ENCODE peak calls at places on chromosomes 12 and 14, in four cellular contexts. I is upper lobe of right lung, H is transverse colon, C is HAP-1. L is an unnamed sample.

GRCh38 chr14:28576523-28576922 is 190.1 kb upstream of the FOXG1 start:
- DNase-seq in C (no peak), I (no peak), H (no peak), L (no peak)

GRCh38 chr14:42143114-42143513 is 536.4 kb downstream of the LRFN5 start:
- DNase-seq in C (no peak), H (no peak), I (no peak), L (no peak)

GRCh38 chr12:19222566-19222965 is 93.0 kb downstream of the PLEKHA5 start:
- DNase-seq in C (no peak), I (no peak), H (no peak), L (no peak)

GRCh38 chr14:104373855-104374717 is 205.5 kb upstream of the C14orf180 start:
- DNase-seq in I (no peak), C (no peak), H (no peak), L (no peak)

GRCh38 chr14:22845103-22845394 is 8.7 kb downstream of the MMP14 start:
- DNase-seq in H (no peak), C (no peak), I (no peak), L (no peak)

GRCh38 chr12:97276198-97276580 is 186.4 kb upstream of the RMST start:
- DNase-seq in I (no peak), H (no peak), C (no peak), L (no peak)

GRCh38 chr12:61916856-61917255 is 343.3 kb upstream of the USP15 start:
- DNase-seq in I (no peak), C (no peak), H (no peak), L (no peak)

GRCh38 chr12:107670999-107671643 is 14.5 kb upstream of the PWP1 start:
- DNase-seq in I (no peak), H (peak), C (peak), L (peak)

GRCh38 chr14:70920608-70921007 is 13.3 kb downstream of the PCNX1 start:
- DNase-seq in H (no peak), C (no peak), I (no peak), L (no peak)

GRCh38 chr14:63922696-63923421 is 70.1 kb downstream of the SYNE2 start:
- DNase-seq in H (peak), I (no peak), C (no peak), L (no peak)

GRCh38 chr12:41795066-41795465 is 349.6 kb downstream of the GXYLT1 start:
- DNase-seq in I (no peak), H (no peak), C (no peak), L (no peak)

GRCh38 chr12:79143803-79144202 is 279.2 kb downstream of the SYT1 start:
- DNase-seq in H (no peak), C (no peak), I (no peak), L (no peak)

GRCh38 chr14:68088463-68088862 is 268.9 kb downstream of the RAD51B start:
- DNase-seq in I (no peak), C (no peak), H (no peak), L (no peak)

GRCh38 chr12:1607940-1608782 is 13.8 kb upstream of the FBXL14 start:
- DNase-seq in H (no peak), C (no peak), I (no peak), L (no peak)

GRCh38 chr14:71452987-71453386 is 479.2 kb upstream of the RGS6 start:
- DNase-seq in C (no peak), I (no peak), H (no peak), L (no peak)

GRCh38 chr14:61812347-61813100 is 50.3 kb downstream of the SNAPC1 start:
- DNase-seq in H (no peak), I (no peak), C (peak), L (no peak)

GRCh38 chr12:66301944-66302826 is at the start of gene HELB:
- DNase-seq in C (peak), H (peak), I (peak), L (peak)

GRCh38 chr14:29085546-29085945 is 319.0 kb downstream of the FOXG1 start:
- DNase-seq in I (no peak), C (peak), H (no peak), L (peak)

GRCh38 chr12:108611884-108612415 is 14.1 kb upstream of the TMEM119 start:
- DNase-seq in I (no peak), C (peak), H (no peak), L (peak)

GRCh38 chr14:92005019-92005418 is 34.8 kb downstream of the TRIP11 start:
- DNase-seq in C (no peak), I (no peak), H (no peak), L (no peak)

GRCh38 chr12:117587646-117588287 is 226.3 kb upstream of the NOS1 start:
- DNase-seq in I (peak), C (peak), H (peak), L (peak)

GRCh38 chr12:7015555-7016370 is 2.5 kb downstream of the LPCAT3 start:
- DNase-seq in C (no peak), I (no peak), H (no peak), L (no peak)

GRCh38 chr12:1013618-1014489 is 22.8 kb downstream of the ERC1 start:
- DNase-seq in C (no peak), H (no peak), I (no peak), L (no peak)

GRCh38 chr14:44361083-44361482 is 146.0 kb downstream of the FSCB start:
- DNase-seq in C (no peak), H (no peak), I (no peak), L (no peak)

GRCh38 chr14:89399594-89400068 is 17.4 kb downstream of the FOXN3 start:
- DNase-seq in H (no peak), C (peak), I (no peak), L (no peak)

GRCh38 chr14:100734031-100734990 is 7.6 kb downstream of the DLK1 start:
- DNase-seq in I (peak), C (no peak), H (no peak), L (no peak)

GRCh38 chr14:77980475-77981321 is 180.8 kb downstream of the ADCK1 start:
- DNase-seq in I (peak), H (peak), C (no peak), L (no peak)

GRCh38 chr12:116184766-116185165 is 92.7 kb downstream of the MED13L start:
- DNase-seq in H (no peak), C (no peak), I (no peak), L (no peak)

GRCh38 chr14:71588028-71588427 is 344.2 kb upstream of the RGS6 start:
- DNase-seq in H (no peak), C (no peak), I (no peak), L (no peak)

GRCh38 chr12:116159175-116159574 is 118.3 kb downstream of the MED13L start:
- DNase-seq in H (no peak), I (no peak), C (no peak), L (no peak)

DNA sequence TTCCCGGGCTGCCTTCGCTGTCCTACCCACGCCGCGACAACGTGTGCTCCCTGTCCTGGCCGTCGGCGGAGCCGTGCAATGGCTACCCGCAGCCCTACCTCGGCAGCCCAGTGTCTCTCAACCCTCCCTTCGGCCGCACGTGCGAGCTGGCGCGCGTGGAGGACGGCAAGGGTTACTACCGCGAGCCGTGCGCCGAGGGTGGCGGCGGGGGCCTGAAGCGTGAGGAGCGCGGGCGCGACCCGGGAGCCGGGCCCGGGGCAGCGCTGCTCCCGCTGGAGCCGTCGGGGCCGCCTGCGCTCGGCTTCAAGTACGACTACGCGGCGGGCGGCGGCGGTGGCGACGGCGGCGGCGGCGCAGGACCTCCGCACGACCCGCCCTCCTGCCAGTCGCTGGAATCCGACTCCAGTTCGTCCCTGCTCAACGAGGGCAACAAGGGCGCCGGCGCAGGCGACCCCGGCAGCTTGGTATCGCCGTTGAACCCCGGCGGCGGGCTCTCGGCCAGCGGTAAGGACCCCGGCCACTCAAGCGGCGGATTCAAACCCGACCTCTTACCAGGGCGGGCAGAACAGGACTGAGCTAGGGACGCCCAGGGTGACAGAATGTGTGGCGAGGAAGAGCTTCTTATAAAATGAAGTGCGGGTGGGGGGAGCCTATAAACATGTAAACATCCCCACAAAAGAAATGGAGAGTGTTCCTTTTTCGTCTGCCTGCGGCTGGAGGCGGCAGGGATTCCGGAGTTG is 503 bp downstream of the HOXC12 start:
- DNase-seq in C (no peak), I (no peak), H (no peak), L (no peak)
- H3K4me3 ChIP-seq in C (no peak), I (no peak), H (no peak), L (no peak)

GRCh38 chr14:85234626-85235025 is 295.3 kb upstream of the FLRT2 start:
- DNase-seq in C (no peak), I (no peak), H (no peak), L (no peak)
- H3K4me3 ChIP-seq in C (no peak), I (no peak), H (no peak), L (no peak)

GRCh38 chr12:31590730-31591307 is at the start of gene DENND5B:
- DNase-seq in H (peak), C (peak), I (peak), L (no peak)
- H3K4me3 ChIP-seq in H (peak), C (peak), I (peak), L (peak)

DNA sequence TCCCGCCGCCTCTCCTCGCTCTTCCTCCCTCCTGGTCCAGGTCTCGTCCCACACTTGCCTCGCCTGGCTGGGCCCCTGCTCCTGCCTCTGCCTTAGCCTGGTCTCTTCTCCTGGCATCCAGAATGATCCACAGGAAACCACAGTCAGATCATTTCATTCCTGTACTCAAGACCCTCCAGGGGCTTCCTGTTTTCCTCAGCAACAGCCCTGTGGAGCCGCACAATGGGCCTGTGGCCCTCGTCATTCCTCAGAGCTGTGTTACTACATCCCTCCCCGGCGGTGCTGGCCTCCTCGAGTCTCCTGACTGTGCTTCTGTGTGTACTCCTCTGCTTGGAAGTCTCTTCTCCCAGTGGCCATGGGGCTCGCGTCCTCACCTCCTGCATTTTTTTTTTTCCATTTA is 20.1 kb downstream of the ATP6V0A2 start:
- DNase-seq in H (no peak), C (no peak), I (no peak), L (no peak)
- H3K4me3 ChIP-seq in H (no peak), C (no peak), I (no peak), L (no peak)

DNA sequence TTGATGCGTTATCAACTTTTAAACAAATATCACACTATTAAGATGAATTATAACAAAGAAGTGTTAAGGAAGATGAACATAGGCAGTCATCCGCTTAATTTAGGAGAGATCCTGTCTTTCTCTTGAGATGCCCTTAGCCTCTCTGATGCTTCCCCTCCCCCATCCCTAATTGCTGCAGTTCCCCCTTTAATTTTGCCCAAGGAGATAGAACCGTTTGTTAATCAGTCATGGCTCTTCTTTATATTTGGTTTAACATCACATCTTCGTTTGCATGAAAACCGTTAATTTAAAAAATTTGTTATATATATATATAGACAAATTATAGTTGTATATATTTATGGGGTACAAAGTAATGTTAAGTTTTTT is 1.9 kb downstream of the ALX1 start:
- DNase-seq in H (no peak), I (no peak), C (no peak), L (no peak)
- H3K4me3 ChIP-seq in H (no peak), I (no peak), C (peak), L (no peak)

L was measured in iPS DF 6.9.